ENCODE peak calls at places on chromosomes 1 and 21, in ten cellular contexts. X is neuronal stem cell, D is SK-N-SH, A is neural progenitor cell, F is fibroblast of lung, K is GM23248, L is HCT116, E is IMR-90, M is MM.1S, J is endothelial cell of umbilical vein. Y is an unnamed sample.

GRCh38 chr1:228166170-228166936 is 749 bp downstream of the IBA57 start:
- DNase-seq in D (peak), F (peak), A (peak), J (no peak), L (peak), E (peak), X (peak), M (peak), K (peak), Y (peak)

GRCh38 chr1:215636258-215636965 is 69.3 kb downstream of the KCTD3 start:
- DNase-seq in L (no peak), J (no peak), E (peak), D (no peak), X (no peak), F (peak), M (no peak), A (no peak), K (peak), Y (no peak)

GRCh38 chr1:62088439-62088838 is 106.2 kb upstream of the L1TD1 start:
- DNase-seq in F (no peak), D (no peak), J (no peak), L (no peak), X (no peak), K (no peak), E (no peak), M (no peak), A (no peak), Y (no peak)

GRCh38 chr1:3629561-3630160 is 4.8 kb downstream of the TPRG1L start:
- DNase-seq in D (no peak), F (no peak), X (no peak), E (no peak), M (peak), J (no peak), A (no peak), L (no peak), K (no peak), Y (no peak)

GRCh38 chr1:179061360-179062282 is 20.2 kb upstream of the TOR3A start:
- DNase-seq in A (no peak), K (no peak), F (no peak), M (no peak), J (no peak), L (no peak), X (no peak), E (no peak), D (no peak), Y (no peak)

GRCh38 chr1:170661646-170662411 is 2.1 kb upstream of the PRRX1 start:
- DNase-seq in A (peak), X (no peak), F (peak), M (no peak), D (peak), J (peak), E (peak), K (peak), L (no peak), Y (no peak)

GRCh38 chr1:185208626-185209170 is 51.7 kb downstream of the SWT1 start:
- DNase-seq in F (no peak), J (no peak), M (no peak), E (peak), D (no peak), A (no peak), X (no peak), L (no peak), K (no peak), Y (no peak)

GRCh38 chr1:70204139-70204538 is 1.2 kb downstream of the LRRC40 start:
- DNase-seq in K (no peak), M (no peak), E (no peak), J (no peak), X (no peak), L (no peak), A (no peak), F (no peak), D (no peak), Y (no peak)

GRCh38 chr1:197222025-197222685 is 45.9 kb upstream of the CRB1 start:
- DNase-seq in X (no peak), M (no peak), J (no peak), A (no peak), D (no peak), E (no peak), L (no peak), F (peak), K (no peak), Y (no peak)

GRCh38 chr1:46491500-46492268 is 2.0 kb downstream of the DMBX1 start:
- DNase-seq in E (no peak), A (no peak), L (no peak), X (no peak), D (no peak), J (no peak), F (no peak), M (no peak), K (no peak), Y (no peak)

GRCh38 chr1:8197493-8198282 is 120.2 kb upstream of the SLC45A1 start:
- DNase-seq in X (no peak), E (peak), L (peak), A (no peak), K (peak), J (peak), F (peak), D (no peak), M (no peak), Y (no peak)

GRCh38 chr1:183810172-183810571 is 5.3 kb downstream of the RGL1 start:
- DNase-seq in D (no peak), E (no peak), J (no peak), F (no peak), A (no peak), X (no peak), M (no peak), K (no peak), L (no peak), Y (no peak)

GRCh38 chr1:15153842-15154479 is 414 bp downstream of the TMEM51 start:
- DNase-seq in L (no peak), K (peak), J (peak), F (peak), D (peak), E (peak), M (peak), A (peak), X (peak), Y (no peak)

GRCh38 chr1:31834501-31834900 is 18.7 kb upstream of the SPOCD1 start:
- DNase-seq in J (no peak), L (no peak), K (no peak), F (no peak), D (no peak), A (no peak), X (no peak), E (no peak), M (peak), Y (no peak)

GRCh38 chr21:45351526-45352275 is 53.3 kb upstream of the COL18A1 start:
- DNase-seq in M (no peak), L (no peak), K (no peak), D (no peak), J (peak), E (peak), X (no peak), A (no peak), F (no peak), Y (no peak)

GRCh38 chr1:19209439-19209989 is 552 bp downstream of the UBR4 start:
- DNase-seq in F (peak), X (no peak), D (peak), K (peak), A (peak), J (peak), E (peak), L (no peak), M (peak), Y (no peak)

GRCh38 chr1:95232646-95233320 is 1.2 kb upstream of the RWDD3 start:
- DNase-seq in A (no peak), D (no peak), E (peak), J (no peak), K (peak), L (no peak), F (peak), M (no peak), X (no peak), Y (no peak)

GRCh38 chr1:84509029-84509428 is 2.6 kb upstream of the GNG5 start:
- DNase-seq in F (no peak), D (no peak), E (no peak), M (no peak), L (no peak), K (no peak), J (no peak), A (no peak), X (no peak), Y (no peak)

GRCh38 chr1:54376085-54377039 is 29.8 kb downstream of the SSBP3 start:
- DNase-seq in F (no peak), J (no peak), K (no peak), X (no peak), A (no peak), E (no peak), M (peak), D (no peak), L (peak), Y (no peak)

GRCh38 chr21:15761508-15762100 is 31.8 kb downstream of the USP25 start:
- DNase-seq in A (no peak), X (no peak), K (no peak), D (no peak), F (no peak), E (no peak), M (no peak), J (no peak), L (no peak), Y (no peak)

GRCh38 chr1:184563308-184563707 is 176.5 kb downstream of the C1orf21 start:
- DNase-seq in E (peak), A (no peak), M (peak), X (no peak), F (peak), J (peak), K (peak), D (peak), L (no peak), Y (no peak)

GRCh38 chr1:20187103-20187812 is 940 bp upstream of the PLA2G2C start:
- DNase-seq in F (no peak), D (no peak), L (no peak), J (no peak), X (no peak), A (no peak), M (no peak), E (no peak), K (no peak), Y (peak)

GRCh38 chr21:45074818-45075605 is 632 bp downstream of the ADARB1 start:
- DNase-seq in D (peak), X (peak), J (peak), F (no peak), A (peak), K (peak), L (no peak), E (no peak), M (no peak), Y (peak)

GRCh38 chr1:215793210-215793609 is 226.1 kb downstream of the KCTD3 start:
- DNase-seq in A (no peak), L (no peak), J (no peak), E (peak), M (no peak), F (peak), X (no peak), K (peak), D (no peak), Y (no peak)

GRCh38 chr1:185645201-185645640 is 89.0 kb upstream of the HMCN1 start:
- DNase-seq in M (no peak), X (no peak), K (peak), D (no peak), A (peak), J (no peak), L (no peak), F (no peak), E (no peak), Y (no peak)

GRCh38 chr1:42852608-42852980 is 6.2 kb downstream of the ZNF691 start:
- DNase-seq in X (no peak), K (peak), F (no peak), D (no peak), M (no peak), J (no peak), E (peak), A (no peak), L (no peak), Y (no peak)

GRCh38 chr1:46489638-46490602 is at the start of gene DMBX1:
- DNase-seq in K (peak), A (peak), L (peak), F (no peak), M (peak), X (no peak), D (peak), E (no peak), J (no peak), Y (no peak)

GRCh38 chr1:87953732-87954344 is 625.2 kb downstream of the LMO4 start:
- DNase-seq in D (peak), K (peak), E (peak), A (peak), J (peak), M (peak), F (peak), X (peak), L (peak), Y (peak)

GRCh38 chr1:38964140-38964548 is 22.5 kb upstream of the RHBDL2 start:
- DNase-seq in K (no peak), A (no peak), D (peak), F (no peak), E (no peak), M (no peak), X (no peak), L (no peak), J (no peak), Y (no peak)

GRCh38 chr21:36235058-36235582 is 78.5 kb downstream of the DOP1B start:
- DNase-seq in A (peak), K (no peak), X (no peak), E (no peak), M (no peak), D (no peak), F (no peak), J (no peak), L (no peak), Y (no peak)

GRCh38 chr21:36232641-36233040 is 76.0 kb downstream of the DOP1B start:
- DNase-seq in D (no peak), A (no peak), E (no peak), L (no peak), F (no peak), M (no peak), X (no peak), K (no peak), J (no peak), Y (no peak)

GRCh38 chr21:36229181-36229580 is 72.6 kb downstream of the DOP1B start:
- DNase-seq in M (no peak), D (no peak), F (no peak), J (no peak), E (no peak), X (no peak), L (no peak), K (no peak), A (no peak), Y (no peak)
- H3K4me3 ChIP-seq in M (no peak), D (no peak), F (no peak), J (no peak), E (no peak), X (no peak), L (no peak), K (no peak), A (no peak), Y (no peak)

GRCh38 chr1:152999818-153000217 is 1.7 kb upstream of the SPRR3 start:
- DNase-seq in J (no peak), M (no peak), L (no peak), D (no peak), K (no peak), F (no peak), E (no peak), X (no peak), A (no peak), Y (no peak)

GRCh38 chr1:152995838-152996237 is 5.7 kb upstream of the SPRR3 start:
- DNase-seq in F (no peak), D (no peak), L (no peak), J (no peak), X (no peak), M (no peak), A (no peak), E (no peak), K (no peak), Y (no peak)

GRCh38 chr1:152996633-152997385 is 4.7 kb upstream of the SPRR3 start:
- DNase-seq in E (no peak), K (no peak), X (no peak), F (no peak), A (peak), D (no peak), J (no peak), M (no peak), L (no peak), Y (no peak)

GRCh38 chr1:152998476-152998875 is 3.1 kb upstream of the SPRR3 start:
- DNase-seq in M (no peak), K (no peak), E (no peak), D (no peak), J (no peak), A (no peak), X (no peak), F (no peak), L (no peak), Y (no peak)

GRCh38 chr1:152997911-152998310 is 3.6 kb upstream of the SPRR3 start:
- DNase-seq in A (no peak), J (no peak), D (no peak), E (no peak), L (no peak), K (no peak), F (no peak), X (no peak), M (no peak), Y (no peak)
- H3K27ac ChIP-seq in A (no peak), J (no peak), D (no peak), E (no peak), L (no peak), K (no peak), F (no peak), X (no peak), M (no peak), Y (no peak)

DNA sequence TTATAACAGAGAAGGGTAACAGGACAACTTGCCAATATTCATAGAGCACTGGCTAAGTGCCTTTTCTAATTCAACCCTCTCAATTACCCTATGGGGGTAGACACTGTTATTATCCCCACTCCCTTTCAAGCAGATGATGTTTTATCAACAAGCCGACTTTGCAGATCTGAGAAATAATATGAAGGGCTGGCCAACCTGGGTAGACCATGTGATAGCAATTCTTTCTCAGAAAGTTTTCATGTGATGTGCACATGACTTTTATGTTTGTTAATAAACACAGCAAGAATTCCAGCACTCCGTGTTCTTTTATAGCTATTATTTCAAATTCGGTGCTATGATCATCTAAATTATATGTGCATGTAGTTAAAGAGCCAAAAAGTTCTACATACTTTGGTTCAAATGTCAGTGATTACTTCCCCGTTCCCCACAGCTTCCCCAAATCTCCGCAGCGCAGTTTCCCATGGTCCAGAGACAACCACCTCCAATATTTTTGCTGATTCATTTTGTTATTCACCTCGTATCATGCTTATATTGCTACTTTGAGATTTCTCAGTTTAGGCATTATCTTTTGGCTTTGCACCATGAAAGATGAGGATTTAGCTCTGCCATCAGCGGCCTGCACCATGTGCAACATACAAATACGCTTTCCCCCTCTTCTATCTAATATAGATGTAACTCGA is 96.7 kb upstream of the GADD45A start:
- DNase-seq in K (no peak), M (no peak), D (no peak), L (no peak), J (no peak), F (no peak), E (no peak), X (no peak), A (no peak), Y (no peak)
- H2AFZ ChIP-seq in K (peak), M (no peak), D (no peak), L (no peak), J (no peak), F (no peak), E (no peak), X (no peak), A (no peak), Y (no peak)

DNA sequence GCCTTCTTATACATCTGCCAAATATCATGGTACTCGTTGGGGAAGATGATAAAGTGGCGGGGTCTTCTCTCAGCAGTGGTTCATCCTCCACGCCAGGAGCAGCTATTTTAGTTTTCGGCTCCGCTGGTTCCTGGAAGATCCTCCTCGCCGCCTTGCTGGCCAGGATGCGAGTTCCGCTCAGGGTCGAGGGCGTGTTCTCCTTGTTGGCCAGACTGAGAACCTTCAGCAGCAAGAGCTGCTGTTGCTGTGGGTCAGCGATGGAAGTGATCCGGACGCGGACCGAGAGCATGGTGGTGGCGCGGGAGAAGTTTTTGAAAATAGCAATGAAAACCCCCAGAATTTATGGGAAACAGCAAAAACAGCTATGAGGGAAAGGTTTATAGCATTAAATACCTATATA is 11.4 kb upstream of the CFAP126 start:
- DNase-seq in K (peak), J (no peak), L (no peak), D (no peak), X (no peak), M (peak), E (peak), A (peak), F (no peak), Y (no peak)
- H3K4me3 ChIP-seq in K (peak), J (no peak), L (no peak), D (no peak), X (no peak), M (peak), E (peak), A (no peak), F (no peak), Y (no peak)